ENCODE peak calls at places on chromosomes 2 and 18, in eight cellular contexts. F is HCT116, U is breast epithelium, C is HL-60, W is endothelial cell of umbilical vein, N is sigmoid colon, K is H1, D is stomach. G is an unnamed sample.

GRCh38 chr18:8800445-8800844 is 95.1 kb downstream of the MTCL1 start:
- DNase-seq in N (no peak), C (no peak), W (peak; percentile 24), K (peak; percentile 53), U (no peak), D (no peak), F (peak; percentile 73), G (no peak)

GRCh38 chr2:212908682-212909435 is 242.6 kb downstream of the IKZF2 start:
- DNase-seq in U (no peak), K (no peak), C (no peak), D (no peak), N (no peak), W (no peak), F (no peak), G (no peak)

GRCh38 chr2:15588329-15588919 is 3.2 kb upstream of the DDX1 start:
- DNase-seq in C (peak; percentile 49), U (no peak), W (peak; percentile 68), F (peak; percentile 53), D (peak; percentile 61), K (peak; percentile 3), N (no peak), G (no peak)

GRCh38 chr18:48228301-48228715 is 180.9 kb downstream of the ZBTB7C start:
- DNase-seq in K (no peak), D (no peak), N (peak; percentile 70), C (no peak), W (no peak), F (no peak), U (no peak), G (no peak)

GRCh38 chr2:25374827-25375226 is 33.1 kb upstream of the DNMT3A start:
- DNase-seq in D (no peak), F (no peak), C (no peak), K (no peak), W (no peak), N (no peak), U (no peak), G (no peak)

GRCh38 chr2:71934595-71935263 is 212.9 kb downstream of the CYP26B1 start:
- DNase-seq in U (no peak), D (no peak), K (no peak), C (peak; percentile 58), F (no peak), N (peak; percentile 85), W (no peak), G (no peak)

GRCh38 chr2:162795312-162795711 is 43.3 kb downstream of the KCNH7 start:
- DNase-seq in N (no peak), K (no peak), D (no peak), F (no peak), U (no peak), C (no peak), W (no peak), G (no peak)

GRCh38 chr2:152056418-152056817 is 42.4 kb downstream of the CACNB4 start:
- DNase-seq in D (no peak), F (no peak), W (no peak), K (no peak), C (no peak), N (no peak), U (no peak), G (no peak)

GRCh38 chr18:10455726-10456453 is 1.5 kb downstream of the APCDD1 start:
- DNase-seq in K (no peak), N (no peak), W (no peak), F (no peak), U (no peak), D (no peak), C (no peak), G (no peak)

GRCh38 chr2:216635171-216635570 is 2.0 kb downstream of the IGFBP2 start:
- DNase-seq in F (no peak), D (no peak), W (peak; percentile 36), U (no peak), N (no peak), C (no peak), K (no peak), G (no peak)

GRCh38 chr2:24342110-24342910 is 18.0 kb downstream of the ITSN2 start:
- DNase-seq in U (no peak), W (no peak), K (no peak), D (no peak), F (no peak), N (no peak), C (no peak), G (no peak)

DNA sequence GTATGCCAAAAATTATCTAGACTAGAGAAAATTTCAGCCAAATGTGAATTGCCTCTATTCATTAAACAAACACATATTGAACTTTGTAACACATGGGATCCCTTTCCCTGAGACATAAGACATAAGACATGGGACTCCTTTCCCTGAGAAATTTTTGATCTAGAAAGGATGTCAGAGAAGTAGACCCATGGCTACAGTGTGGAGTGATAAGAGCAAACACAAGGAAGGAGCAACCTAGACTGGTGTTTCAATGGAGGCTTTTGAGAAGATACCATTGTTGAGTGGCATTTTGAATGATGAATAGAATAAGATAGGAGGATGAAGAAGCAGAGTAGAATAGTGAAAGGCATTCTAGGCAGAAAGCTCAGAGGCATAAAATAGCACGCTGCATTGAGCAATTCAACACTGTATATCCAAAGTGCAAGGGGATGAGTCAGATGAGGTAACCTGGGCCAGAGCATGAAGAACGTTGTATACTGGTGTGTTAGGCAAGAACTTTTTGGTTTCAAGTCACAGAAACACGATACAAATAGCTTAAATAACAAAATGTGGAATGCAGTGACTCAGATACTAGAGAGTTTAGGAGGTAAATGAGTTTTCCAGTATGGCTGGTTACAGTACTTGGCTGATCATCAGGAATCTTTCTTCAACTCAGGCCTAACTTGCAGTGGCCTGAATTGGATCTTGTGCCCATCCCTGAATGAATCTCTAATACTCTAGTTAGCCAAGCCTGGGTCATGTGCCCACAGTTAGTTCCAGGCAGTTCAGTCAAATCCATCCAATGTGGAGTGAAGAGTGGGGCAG is 129.8 kb upstream of the TANK start:
- DNase-seq in F (no peak), U (no peak), C (no peak), N (peak; percentile 77), W (no peak), K (no peak), D (no peak), G (no peak)
- TF ChIP-seq POLR2AphosphoS5 in F (no peak), U (peak; percentile 46), C (no peak), N (peak; percentile 47), W (no peak), K (no peak), D (peak; percentile 79), G (no peak)

GRCh38 chr2:77487074-77487803 is 34.9 kb downstream of the LRRTM4 start:
- DNase-seq in K (no peak), C (no peak), F (no peak), N (no peak), U (no peak), D (no peak), W (no peak), G (no peak)

GRCh38 chr2:77488141-77488540 is 34.0 kb downstream of the LRRTM4 start:
- DNase-seq in F (no peak), K (no peak), N (no peak), W (no peak), D (no peak), U (no peak), C (no peak), G (no peak)

GRCh38 chr2:77479395-77479794 is 42.8 kb downstream of the LRRTM4 start:
- DNase-seq in U (no peak), C (no peak), W (no peak), N (no peak), D (no peak), K (no peak), F (no peak), G (no peak)

GRCh38 chr2:77479895-77480294 is 42.3 kb downstream of the LRRTM4 start:
- DNase-seq in K (no peak), F (no peak), C (no peak), N (no peak), U (no peak), W (no peak), D (no peak), G (no peak)

GRCh38 chr2:77484026-77484425 is 38.1 kb downstream of the LRRTM4 start:
- DNase-seq in W (no peak), C (no peak), K (no peak), F (no peak), N (no peak), U (no peak), D (no peak), G (peak; percentile 72)
- H3K27ac ChIP-seq in W (no peak overlapping the region), C (no peak overlapping the region), K (no peak overlapping the region), F (no peak overlapping the region), N (no peak overlapping the region), U (no peak overlapping the region), D (no peak overlapping the region), G (no peak overlapping the region)

GRCh38 chr2:85119900-85120299 is 13.3 kb upstream of the TCF7L1 start:
- DNase-seq in N (no peak), W (no peak), D (no peak), U (no peak), F (no peak), C (no peak), K (peak; percentile 54), G (no peak)
- TF ChIP-seq POLR2AphosphoS5 in N (no peak), W (no peak), D (no peak), U (no peak), F (no peak), C (no peak), K (peak; percentile 89), G (no peak)

DNA sequence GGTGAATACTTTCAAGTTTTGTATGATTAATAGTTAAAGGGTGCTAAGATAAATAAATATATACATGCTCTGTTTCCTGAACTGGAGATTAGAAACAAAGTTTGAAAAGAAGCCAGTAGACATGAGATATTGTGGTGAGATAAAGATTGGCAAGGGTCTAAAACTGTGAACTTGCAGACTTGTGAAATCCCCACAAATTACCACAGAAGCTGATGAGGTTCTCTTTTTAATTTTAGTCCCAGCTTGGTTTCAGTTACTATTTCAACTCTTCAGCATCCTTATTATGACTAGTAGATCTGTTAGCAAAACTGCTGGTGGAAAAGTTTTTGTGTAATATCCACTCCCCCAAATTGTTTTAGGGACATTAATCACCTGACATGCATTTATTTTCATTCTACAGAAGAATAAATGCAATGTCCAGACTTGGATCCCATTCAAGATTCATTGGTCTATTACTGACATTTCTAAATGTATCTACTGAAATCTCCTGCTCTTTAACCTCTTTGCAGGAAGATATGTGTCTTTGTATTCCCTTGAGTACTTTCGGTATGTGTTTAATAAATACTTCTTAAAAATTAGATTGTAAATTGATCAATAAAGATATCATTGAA is 20.8 kb downstream of the RASGRP3 start:
- DNase-seq in D (no peak), N (no peak), C (peak; percentile 74), K (no peak), U (no peak), F (no peak), W (peak; percentile 88), G (no peak)
- H3K27ac ChIP-seq in D (no peak overlapping the region), N (no peak overlapping the region), C (peak overlapping the region; percentile 55), K (no peak overlapping the region), U (no peak overlapping the region), F (no peak overlapping the region), W (no peak overlapping the region), G (no peak overlapping the region)

GRCh38 chr2:68388358-68388757 is 23.3 kb downstream of the PLEK start:
- DNase-seq in D (no peak), U (no peak), W (no peak), F (no peak), K (no peak), N (no peak), C (no peak), G (no peak)

GRCh38 chr2:68388772-68389171 is 23.7 kb downstream of the PLEK start:
- DNase-seq in N (no peak), K (no peak), C (peak; percentile 21), D (no peak), W (no peak), F (no peak), U (no peak), G (no peak)

GRCh38 chr2:68385907-68386287 is 20.8 kb downstream of the PLEK start:
- DNase-seq in K (no peak), U (no peak), F (no peak), W (no peak), N (no peak), C (no peak), D (no peak), G (no peak)

GRCh38 chr2:68386362-68386761 is 21.3 kb downstream of the PLEK start:
- DNase-seq in N (no peak), K (no peak), D (no peak), W (no peak), C (no peak), U (no peak), F (no peak), G (no peak)

GRCh38 chr2:68387408-68388350 is 22.6 kb downstream of the PLEK start:
- DNase-seq in C (peak; percentile 78), U (no peak), W (no peak), N (no peak), D (no peak), F (no peak), K (no peak), G (no peak)
- TF ChIP-seq POLR2AphosphoS5 in C (peak; percentile 27), U (no peak), W (no peak), N (no peak), D (no peak), F (no peak), K (no peak), G (no peak)